ENCODE peak calls at places on chromosomes 16 and 17, in six cellular contexts. I, C, A, G, S and F are unnamed samples.

GRCh38 chr16:65757064-65757463 is 609.4 kb upstream of the CDH5 start:
- DNase-seq in I (no peak), C (no peak), A (no peak), G (no peak), S (no peak), F (no peak)

GRCh38 chr17:60244656-60245055 is 94.9 kb downstream of the CA4 start:
- DNase-seq in I (no peak), C (no peak), A (no peak), G (no peak), S (no peak), F (no peak)

GRCh38 chr17:72745241-72745640 is 347.2 kb downstream of the SLC39A11 start:
- DNase-seq in I (no peak), C (no peak), A (no peak), G (no peak), S (no peak), F (no peak)

GRCh38 chr16:72711823-72712222 is 336.1 kb downstream of the ZFHX3 start:
- DNase-seq in I (no peak), C (no peak), A (no peak), G (no peak), S (no peak), F (no peak)

GRCh38 chr17:47280072-47280811 is 26.6 kb downstream of the ITGB3 start:
- DNase-seq in I (no peak), C (no peak), A (no peak), G (no peak), S (no peak), F (no peak)

GRCh38 chr16:4847774-4848587 is 700 bp downstream of the UBN1 start:
- DNase-seq in I (no peak), C (no peak), A (peak), G (peak), S (peak), F (peak)

GRCh38 chr17:58755577-58756245 is at the start of gene PPM1E:
- DNase-seq in I (no peak), C (no peak), A (no peak), G (peak), S (peak), F (peak)

GRCh38 chr17:11485802-11486421 is 112.4 kb upstream of the DNAH9 start:
- DNase-seq in I (no peak), C (no peak), A (no peak), G (no peak), S (no peak), F (no peak)

GRCh38 chr17:48215583-48216139 is 108.1 kb downstream of the SNX11 start:
- DNase-seq in I (no peak), C (no peak), A (no peak), G (peak), S (peak), F (peak)

GRCh38 chr16:54936086-54936978 is 5.7 kb downstream of the IRX5 start:
- DNase-seq in I (no peak), C (no peak), A (no peak), G (peak), S (no peak), F (no peak)
- H3K4me3 ChIP-seq in I (peak), C (peak), A (peak), G (peak), S (no peak), F (peak)

DNA sequence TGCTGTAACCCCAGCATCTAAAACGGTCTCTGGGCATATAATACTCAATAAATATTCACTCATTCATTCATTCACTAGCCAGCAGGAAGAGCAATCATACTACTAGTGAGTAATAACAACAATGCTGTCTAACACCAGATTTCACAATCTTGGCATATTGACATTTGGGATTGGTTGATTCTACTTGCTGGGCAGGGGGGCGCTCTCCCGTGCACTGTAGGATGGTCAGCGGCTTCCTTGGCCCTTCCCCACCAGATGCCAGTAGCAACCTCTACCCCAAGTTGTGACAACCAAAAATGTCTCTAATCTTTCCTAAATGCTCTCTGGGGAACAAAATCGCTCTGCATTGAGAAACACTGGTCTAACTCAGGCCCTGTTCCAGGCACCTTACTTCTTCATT is 20.7 kb downstream of the WFDC1 start:
- DNase-seq in I (no peak), C (no peak), A (no peak), G (no peak), S (no peak), F (no peak)
- TF ChIP-seq CTCF in I (no peak), C (no peak), A (no peak), G (no peak), S (no peak), F (no peak)

DNA sequence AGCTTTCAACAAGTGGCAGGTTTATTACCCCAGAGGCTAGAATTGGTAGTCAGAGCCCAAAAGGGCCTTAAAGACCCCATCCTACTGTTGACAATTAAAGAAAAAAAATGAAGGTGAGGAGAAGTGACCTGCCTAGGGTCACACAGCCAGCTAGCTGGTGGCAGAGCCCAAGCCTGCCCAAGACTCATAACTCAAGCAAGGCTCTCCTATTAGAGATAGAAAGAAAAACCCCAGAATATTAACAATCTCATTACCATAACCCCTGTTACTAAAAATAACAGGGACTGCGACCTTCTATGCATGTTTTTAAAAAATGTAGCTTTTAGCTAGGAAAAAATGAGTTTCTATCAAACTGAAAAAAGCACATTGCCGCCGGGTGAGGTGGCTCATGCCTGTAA is 14.0 kb downstream of the HSPB9 start:
- DNase-seq in I (no peak), C (no peak), A (no peak), G (no peak), S (no peak), F (no peak)
- H3K4me3 ChIP-seq in I (no peak), C (no peak), A (no peak), G (no peak), S (no peak), F (no peak)

GRCh38 chr16:88640520-88641247 is 2.3 kb downstream of the IL17C start:
- DNase-seq in I (no peak), C (no peak), A (no peak), G (no peak), S (no peak), F (no peak)

GRCh38 chr16:88645941-88646340 is 4.9 kb downstream of the CYBA start:
- DNase-seq in I (no peak), C (no peak), A (no peak), G (no peak), S (no peak), F (no peak)

GRCh38 chr16:88645455-88645854 is 5.4 kb downstream of the CYBA start:
- DNase-seq in I (no peak), C (no peak), A (no peak), G (no peak), S (no peak), F (no peak)

GRCh38 chr16:88642881-88643545 is 4.6 kb downstream of the IL17C start:
- DNase-seq in I (no peak), C (no peak), A (no peak), G (no peak), S (no peak), F (no peak)

GRCh38 chr16:88643546-88643932 is 5.2 kb downstream of the IL17C start:
- DNase-seq in I (no peak), C (no peak), A (no peak), G (no peak), S (no peak), F (no peak)
- TF ChIP-seq CTCF in I (no peak), C (no peak), A (no peak), G (no peak), S (no peak), F (no peak)